ENCODE peak calls at places on chromosome 13, in seven cellular contexts. One of them, this sample, is unnamed.

GRCh38 chr13:98089826-98090225 is 53.1 kb upstream of the FARP1 start:
- DNase-seq in ovary: no peak
- DNase-seq in choroid plexus epithelial cell: peak
- DNase-seq in KBM-7: no peak
- DNase-seq in RWPE1: no peak
- DNase-seq in pulmonary artery endothelial cell: no peak
- DNase-seq in NCI-H2171: no peak
- DNase-seq in this sample: no peak

GRCh38 chr13:84399320-84400085 is 517.2 kb upstream of the SLITRK1 start:
- DNase-seq in ovary: no peak
- DNase-seq in choroid plexus epithelial cell: peak
- DNase-seq in KBM-7: peak
- DNase-seq in RWPE1: no peak
- DNase-seq in pulmonary artery endothelial cell: no peak
- DNase-seq in NCI-H2171: no peak
- DNase-seq in this sample: no peak

GRCh38 chr13:50463662-50464061 is 379.8 kb downstream of the DLEU7 start:
- DNase-seq in ovary: no peak
- DNase-seq in choroid plexus epithelial cell: no peak
- DNase-seq in KBM-7: no peak
- DNase-seq in RWPE1: no peak
- DNase-seq in pulmonary artery endothelial cell: no peak
- DNase-seq in NCI-H2171: no peak
- DNase-seq in this sample: no peak

GRCh38 chr13:105642511-105642958 is 892.9 kb downstream of the EFNB2 start:
- DNase-seq in ovary: no peak
- DNase-seq in choroid plexus epithelial cell: peak
- DNase-seq in KBM-7: no peak
- DNase-seq in RWPE1: no peak
- DNase-seq in pulmonary artery endothelial cell: no peak
- DNase-seq in NCI-H2171: no peak
- DNase-seq in this sample: no peak

GRCh38 chr13:44474122-44474910 is 100.7 kb downstream of the SERP2 start:
- DNase-seq in ovary: no peak
- DNase-seq in choroid plexus epithelial cell: peak
- DNase-seq in KBM-7: no peak
- DNase-seq in RWPE1: no peak
- DNase-seq in pulmonary artery endothelial cell: no peak
- DNase-seq in NCI-H2171: no peak
- DNase-seq in this sample: no peak

GRCh38 chr13:47628666-47629065 is 372.4 kb downstream of the SUCLA2 start:
- DNase-seq in ovary: no peak
- DNase-seq in choroid plexus epithelial cell: no peak
- DNase-seq in KBM-7: no peak
- DNase-seq in RWPE1: no peak
- DNase-seq in pulmonary artery endothelial cell: no peak
- DNase-seq in NCI-H2171: no peak
- DNase-seq in this sample: no peak

GRCh38 chr13:39577833-39578232 is 25.2 kb downstream of the LHFPL6 start:
- DNase-seq in ovary: no peak
- DNase-seq in choroid plexus epithelial cell: no peak
- DNase-seq in KBM-7: no peak
- DNase-seq in RWPE1: no peak
- DNase-seq in pulmonary artery endothelial cell: no peak
- DNase-seq in NCI-H2171: no peak
- DNase-seq in this sample: no peak

GRCh38 chr13:80305737-80306136 is 35.2 kb downstream of the SPRY2 start:
- DNase-seq in ovary: no peak
- DNase-seq in choroid plexus epithelial cell: no peak
- DNase-seq in KBM-7: no peak
- DNase-seq in RWPE1: no peak
- DNase-seq in pulmonary artery endothelial cell: no peak
- DNase-seq in NCI-H2171: no peak
- DNase-seq in this sample: no peak

GRCh38 chr13:64471916-64472315 is 2758.2 kb downstream of the PCDH9 start:
- DNase-seq in ovary: no peak
- DNase-seq in choroid plexus epithelial cell: peak
- DNase-seq in KBM-7: peak
- DNase-seq in RWPE1: peak
- DNase-seq in pulmonary artery endothelial cell: peak
- DNase-seq in NCI-H2171: no peak
- DNase-seq in this sample: peak

GRCh38 chr13:80586356-80586755 is 245.4 kb upstream of the SPRY2 start:
- DNase-seq in ovary: no peak
- DNase-seq in choroid plexus epithelial cell: peak
- DNase-seq in KBM-7: no peak
- DNase-seq in RWPE1: no peak
- DNase-seq in pulmonary artery endothelial cell: no peak
- DNase-seq in NCI-H2171: no peak
- DNase-seq in this sample: no peak

GRCh38 chr13:43377149-43377548 is 353.8 kb downstream of the DNAJC15 start:
- DNase-seq in ovary: no peak
- DNase-seq in choroid plexus epithelial cell: peak
- DNase-seq in KBM-7: no peak
- DNase-seq in RWPE1: no peak
- DNase-seq in pulmonary artery endothelial cell: no peak
- DNase-seq in NCI-H2171: no peak
- DNase-seq in this sample: no peak

GRCh38 chr13:113853518-113854237 is 10.2 kb downstream of the GAS6 start:
- DNase-seq in ovary: peak
- DNase-seq in choroid plexus epithelial cell: peak
- DNase-seq in KBM-7: no peak
- DNase-seq in RWPE1: no peak
- DNase-seq in pulmonary artery endothelial cell: no peak
- DNase-seq in NCI-H2171: no peak
- DNase-seq in this sample: no peak

GRCh38 chr13:60329221-60329983 is 67.6 kb upstream of the TDRD3 start:
- DNase-seq in ovary: no peak
- DNase-seq in choroid plexus epithelial cell: peak
- DNase-seq in KBM-7: peak
- DNase-seq in RWPE1: peak
- DNase-seq in pulmonary artery endothelial cell: no peak
- DNase-seq in NCI-H2171: peak
- DNase-seq in this sample: peak

GRCh38 chr13:107563099-107563925 is 652.0 kb downstream of the LIG4 start:
- DNase-seq in ovary: no peak
- DNase-seq in choroid plexus epithelial cell: peak
- DNase-seq in KBM-7: no peak
- DNase-seq in RWPE1: no peak
- DNase-seq in pulmonary artery endothelial cell: no peak
- DNase-seq in NCI-H2171: no peak
- DNase-seq in this sample: no peak

GRCh38 chr13:26280295-26280694 is 26.4 kb downstream of the CDK8 start:
- DNase-seq in ovary: no peak
- DNase-seq in choroid plexus epithelial cell: peak
- DNase-seq in KBM-7: no peak
- DNase-seq in RWPE1: peak
- DNase-seq in pulmonary artery endothelial cell: no peak
- DNase-seq in NCI-H2171: no peak
- DNase-seq in this sample: no peak